ENCODE peak calls at places on chromosomes 4 and X, in four cellular contexts. Q, C, H and U are unnamed samples.

GRCh38 chr4:180377741-180378140 is 1865.5 kb upstream of the TENM3 start:
- DNase-seq in C (no peak), Q (no peak), H (no peak), U (no peak)

GRCh38 chrX:16445166-16445752 is 204.7 kb upstream of the S100G start:
- DNase-seq in H (peak), Q (peak), C (no peak), U (peak)

GRCh38 chrX:40474205-40474626 is 106.6 kb upstream of the ATP6AP2 start:
- DNase-seq in H (peak), Q (no peak), C (no peak), U (peak)

GRCh38 chr4:116839826-116840225 is 245.6 kb downstream of the TRAM1L1 start:
- DNase-seq in C (no peak), H (no peak), Q (no peak), U (no peak)

GRCh38 chr4:107115185-107115847 is 79.2 kb upstream of the DKK2 start:
- DNase-seq in Q (no peak), H (no peak), C (no peak), U (no peak)

GRCh38 chrX:39907964-39908616 is 189.7 kb downstream of the BCOR start:
- DNase-seq in C (no peak), Q (peak), H (peak), U (peak)

GRCh38 chr4:75990129-75990528 is 616 bp downstream of the SDAD1 start:
- DNase-seq in C (no peak), H (no peak), Q (no peak), U (no peak)

GRCh38 chr4:104979083-104979760 is 167.5 kb upstream of the TET2 start:
- DNase-seq in H (no peak), C (no peak), Q (no peak), U (no peak)

GRCh38 chr4:171880136-171880535 is 66.9 kb downstream of the GALNTL6 start:
- DNase-seq in C (no peak), H (no peak), Q (no peak), U (peak)

GRCh38 chrX:80282535-80282934 is 137.7 kb upstream of the TENT5D start:
- DNase-seq in Q (no peak), H (no peak), C (no peak), U (no peak)

GRCh38 chr4:76055005-76055404 is 19.1 kb upstream of the CXCL11 start:
- DNase-seq in H (no peak), C (no peak), Q (no peak), U (no peak)

GRCh38 chr4:130563185-130563890 is 1467.4 kb downstream of the C4orf33 start:
- DNase-seq in C (no peak), Q (peak), H (peak), U (peak)

GRCh38 chr4:128565565-128566186 is 243.8 kb upstream of the JADE1 start:
- DNase-seq in Q (peak), H (peak), C (no peak), U (no peak)

GRCh38 chr4:183675625-183676024 is 16.5 kb downstream of the TRAPPC11 start:
- DNase-seq in C (no peak), Q (no peak), H (no peak), U (no peak)

GRCh38 chr4:4825431-4825830 is 34.0 kb upstream of the MSX1 start:
- DNase-seq in Q (no peak), H (no peak), C (no peak), U (no peak)

GRCh38 chr4:147518846-147519767 is 38.2 kb downstream of the EDNRA start:
- DNase-seq in H (peak), Q (peak), C (peak), U (peak)

GRCh38 chr4:70920592-70920991 is 18.4 kb downstream of the MOB1B start:
- DNase-seq in Q (no peak), C (no peak), H (no peak), U (no peak)

GRCh38 chr4:172785623-172786022 is 383.0 kb upstream of the GALNT7 start:
- DNase-seq in Q (no peak), H (no peak), C (no peak), U (no peak)

GRCh38 chr4:78671812-78672440 is 104.2 kb upstream of the BMP2K start:
- DNase-seq in H (no peak), Q (no peak), C (no peak), U (peak)

GRCh38 chr4:4332529-4332928 is 42.5 kb downstream of the ZBTB49 start:
- DNase-seq in H (no peak), C (no peak), Q (no peak), U (no peak)

GRCh38 chrX:48516285-48516684 is 5.3 kb upstream of the EBP start:
- DNase-seq in C (no peak), H (no peak), Q (no peak), U (no peak)

GRCh38 chrX:38154818-38155217 is 65.9 kb downstream of the SRPX start:
- DNase-seq in Q (no peak), C (no peak), H (no peak), U (no peak)

GRCh38 chrX:109848451-109849050 is 115.5 kb upstream of the ACSL4 start:
- DNase-seq in H (peak), C (no peak), Q (no peak), U (no peak)

GRCh38 chrX:86604620-86605019 is 456.4 kb downstream of the DACH2 start:
- DNase-seq in Q (no peak), C (no peak), H (no peak), U (no peak)

GRCh38 chr4:140150886-140151699 is 2.9 kb downstream of the MAML3 start:
- DNase-seq in Q (peak), C (peak), H (peak), U (peak)

GRCh38 chrX:153924149-153924861 is 1.8 kb downstream of the ARHGAP4 start:
- DNase-seq in Q (peak), H (no peak), C (no peak), U (no peak)

GRCh38 chrX:102978594-102978993 is 41.5 kb downstream of the RAB40AL start:
- DNase-seq in H (no peak), Q (no peak), C (no peak), U (no peak)

GRCh38 chrX:39827959-39828358 is 269.8 kb downstream of the BCOR start:
- DNase-seq in C (no peak), H (no peak), Q (no peak), U (no peak)

GRCh38 chr4:10129196-10130185 is 12.9 kb upstream of the WDR1 start:
- DNase-seq in Q (no peak), C (no peak), H (no peak), U (no peak)

GRCh38 chr4:74499986-74500781 is 55.2 kb downstream of the AREG start:
- DNase-seq in H (no peak), Q (no peak), C (no peak), U (no peak)

GRCh38 chr4:5511791-5512190 is 196.6 kb downstream of the EVC2 start:
- DNase-seq in Q (no peak), H (no peak), C (no peak), U (no peak)

GRCh38 chr4:143358923-143359694 is 22.4 kb downstream of the GAB1 start:
- DNase-seq in H (no peak), Q (no peak), C (no peak), U (peak)

GRCh38 chrX:153922932-153923857 is 2.9 kb downstream of the ARHGAP4 start:
- DNase-seq in Q (peak), H (peak), C (no peak), U (no peak)